ENCODE peak calls at places on chromosomes 5 and 9, in ten cellular contexts. I is GM10248, L is non-pigmented ciliary epithelial cell, J is RPMI7951, C is GM04504, E is GM04503, D is NCI-H774, N is stromal cell of bone marrow, X is activated T-helper 1 cell treated with Interleukin-2 at 50 U/mL for 16 hours, V is lower leg skin. R is an unnamed sample.
A peak's percentile ranks its signal among the peaks of the same experiment; 100 is the strongest.

GRCh38 chr9:133060417-133060841 is 1.4 kb upstream of the CEL start:
- DNase-seq in I (no peak), C (no peak), J (no peak), D (no peak), N (no peak), V (no peak), X (no peak), E (no peak), L (no peak), R (no peak)

GRCh38 chr9:4289411-4290380 is 10.2 kb downstream of the GLIS3 start:
- DNase-seq in N (no peak), J (peak; percentile 13), X (no peak), D (no peak), E (no peak), C (no peak), I (no peak), V (no peak), L (no peak), R (no peak)

GRCh38 chr5:123950701-123951100 is 438.7 kb downstream of the CSNK1G3 start:
- DNase-seq in J (no peak), D (no peak), C (no peak), L (no peak), V (no peak), X (no peak), I (no peak), E (no peak), N (no peak), R (no peak)

GRCh38 chr5:84118551-84118950 is 266.1 kb downstream of the EDIL3 start:
- DNase-seq in I (no peak), X (no peak), E (no peak), J (peak; percentile 9), L (no peak), N (no peak), D (no peak), C (no peak), V (no peak), R (no peak)

GRCh38 chr5:128513816-128514215 is 24.2 kb downstream of the FBN2 start:
- DNase-seq in C (no peak), J (no peak), D (no peak), X (no peak), L (no peak), V (no peak), E (no peak), N (no peak), I (no peak), R (no peak)

GRCh38 chr9:76342201-76342600 is 52.0 kb downstream of the RFK start:
- DNase-seq in L (no peak), J (no peak), C (no peak), V (no peak), I (no peak), X (no peak), N (no peak), D (no peak), E (no peak), R (no peak)

GRCh38 chr9:124371183-124371582 is 44.1 kb downstream of the PSMB7 start:
- DNase-seq in V (no peak), C (no peak), E (no peak), I (no peak), L (no peak), D (no peak), N (peak; percentile 55), J (peak; percentile 16), X (no peak), R (no peak)

GRCh38 chr9:121725008-121725795 is 73.8 kb downstream of the DAB2IP start:
- DNase-seq in E (peak; percentile 97), C (peak; percentile 99), X (no peak), V (peak; percentile 98), N (peak; percentile 96), I (no peak), D (peak; percentile 76), J (peak; percentile 94), L (peak; percentile 89), R (peak; percentile 97)

R was measured in BJ.